ENCODE peak calls at places on chromosomes 3 and 15, in five cellular contexts. S is K562, N is HepG2, Z is GM12878, X is H1. Q is an unnamed sample.

GRCh38 chr15:36666228-36666627 is 86.8 kb downstream of the CDIN1 start:
- DNase-seq in Z (no peak), N (no peak), S (no peak), X (no peak), Q (no peak)

GRCh38 chr15:63901912-63902670 is 68.3 kb upstream of the HERC1 start:
- DNase-seq in S (no peak), N (no peak), X (no peak), Z (no peak), Q (no peak)

GRCh38 chr15:60477991-60478632 is 830 bp downstream of the ICE2 start:
- DNase-seq in S (no peak), Z (peak), X (no peak), N (peak), Q (no peak)

GRCh38 chr3:182568756-182569155 is 224.5 kb upstream of the ATP11B start:
- DNase-seq in X (no peak), N (no peak), Z (no peak), S (no peak), Q (no peak)

GRCh38 chr3:9198805-9199386 is 50.5 kb downstream of the SRGAP3 start:
- DNase-seq in S (no peak), N (no peak), X (no peak), Z (no peak), Q (no peak)

GRCh38 chr3:119681279-119681678 is 4.1 kb upstream of the COX17 start:
- DNase-seq in N (peak), S (no peak), Z (no peak), X (no peak), Q (peak)

GRCh38 chr3:103614719-103615118 is 1179.9 kb downstream of the ZPLD1 start:
- DNase-seq in N (no peak), X (no peak), S (no peak), Z (no peak), Q (no peak)

GRCh38 chr3:74067296-74067695 is 442.6 kb upstream of the PDZRN3 start:
- DNase-seq in Z (no peak), S (no peak), N (no peak), X (no peak), Q (no peak)

GRCh38 chr3:188528390-188528789 is 374.4 kb downstream of the LPP start:
- DNase-seq in N (no peak), Z (no peak), S (no peak), X (no peak), Q (no peak)

GRCh38 chr3:157300091-157300490 is 136.6 kb upstream of the PTX3 start:
- DNase-seq in S (no peak), N (no peak), X (no peak), Z (no peak), Q (no peak)

GRCh38 chr15:76209523-76209922 is 101.7 kb downstream of the ETFA start:
- DNase-seq in X (no peak), S (no peak), Z (no peak), N (no peak), Q (no peak)

GRCh38 chr3:149199474-149199873 is 22.2 kb downstream of the CP start:
- DNase-seq in Z (no peak), N (no peak), S (no peak), X (no peak), Q (no peak)

GRCh38 chr3:96070682-96071081 is 743.7 kb upstream of the EPHA6 start:
- DNase-seq in N (no peak), Z (no peak), S (no peak), X (no peak), Q (no peak)

GRCh38 chr15:96359772-96360498 is 29.4 kb downstream of the NR2F2 start:
- DNase-seq in S (no peak), N (no peak), Z (no peak), X (no peak), Q (no peak)

GRCh38 chr3:119652306-119653033 is 7.9 kb downstream of the POPDC2 start:
- DNase-seq in X (no peak), Z (no peak), N (no peak), S (no peak), Q (no peak)

GRCh38 chr15:64779630-64780029 is 4.2 kb upstream of the RBPMS2 start:
- DNase-seq in Z (no peak), S (no peak), N (no peak), X (no peak), Q (no peak)

GRCh38 chr3:17195192-17195611 is 310.4 kb downstream of the PLCL2 start:
- DNase-seq in X (no peak), N (no peak), S (no peak), Z (peak), Q (no peak)

GRCh38 chr3:44365952-44366351 is 27.4 kb downstream of the TCAIM start:
- DNase-seq in N (no peak), X (no peak), S (no peak), Z (no peak), Q (no peak)

GRCh38 chr15:85685366-85685765 is 109.4 kb downstream of the KLHL25 start:
- DNase-seq in X (no peak), S (no peak), Z (no peak), N (no peak), Q (no peak)

GRCh38 chr15:63923993-63924950 is 90.5 kb upstream of the HERC1 start:
- DNase-seq in X (no peak), N (no peak), Z (no peak), S (no peak), Q (no peak)

GRCh38 chr3:56207913-56208312 is 260.4 kb downstream of the ERC2 start:
- DNase-seq in Z (no peak), S (no peak), X (no peak), N (no peak), Q (no peak)

GRCh38 chr3:62183087-62183486 is 190.3 kb downstream of the FEZF2 start:
- DNase-seq in S (no peak), Z (no peak), N (no peak), X (no peak), Q (no peak)

GRCh38 chr3:128546646-128547045 is 53.6 kb upstream of the GATA2 start:
- DNase-seq in S (no peak), N (peak), Z (no peak), X (no peak), Q (no peak)

GRCh38 chr3:171005648-171006047 is 20.9 kb downstream of the SLC2A2 start:
- DNase-seq in Z (no peak), S (no peak), N (no peak), X (no peak), Q (no peak)

GRCh38 chr3:134371542-134372324 is 2.5 kb downstream of the AMOTL2 start:
- DNase-seq in Z (no peak), X (no peak), N (no peak), S (no peak), Q (no peak)

GRCh38 chr3:36763850-36764703 is at the start of gene DCLK3:
- DNase-seq in X (no peak), S (no peak), Z (no peak), N (no peak), Q (no peak)

GRCh38 chr3:30098656-30099454 is 507.5 kb upstream of the TGFBR2 start:
- DNase-seq in N (peak), X (no peak), S (no peak), Z (no peak), Q (peak)

GRCh38 chr3:27165348-27165747 is 203.8 kb downstream of the NEK10 start:
- DNase-seq in X (no peak), S (no peak), Z (no peak), N (no peak), Q (no peak)

GRCh38 chr15:64855206-64856000 is 13.7 kb downstream of the PLEKHO2 start:
- DNase-seq in S (no peak), X (no peak), N (no peak), Z (no peak), Q (no peak)

GRCh38 chr3:48990636-48991421 is 788 bp downstream of the P4HTM start:
- DNase-seq in N (no peak), X (no peak), S (no peak), Z (no peak), Q (no peak)

GRCh38 chr15:61205427-61205826 is 23.7 kb downstream of the RORA start:
- DNase-seq in N (no peak), Z (no peak), X (no peak), S (no peak), Q (no peak)

GRCh38 chr15:57235865-57236264 is 140.4 kb upstream of the CGNL1 start:
- DNase-seq in Z (no peak), S (peak), X (no peak), N (no peak), Q (no peak)

GRCh38 chr3:176906046-176906905 is 291.0 kb downstream of the TBL1XR1 start:
- DNase-seq in S (no peak), N (peak), Z (no peak), X (no peak), Q (no peak)

GRCh38 chr3:183359036-183359435 is 69.4 kb downstream of the MCF2L2 start:
- DNase-seq in N (no peak), X (no peak), S (no peak), Z (no peak), Q (no peak)

GRCh38 chr3:122961146-122961545 is 66.4 kb downstream of the SEMA5B start:
- DNase-seq in Z (no peak), S (no peak), X (no peak), N (no peak), Q (no peak)

DNA sequence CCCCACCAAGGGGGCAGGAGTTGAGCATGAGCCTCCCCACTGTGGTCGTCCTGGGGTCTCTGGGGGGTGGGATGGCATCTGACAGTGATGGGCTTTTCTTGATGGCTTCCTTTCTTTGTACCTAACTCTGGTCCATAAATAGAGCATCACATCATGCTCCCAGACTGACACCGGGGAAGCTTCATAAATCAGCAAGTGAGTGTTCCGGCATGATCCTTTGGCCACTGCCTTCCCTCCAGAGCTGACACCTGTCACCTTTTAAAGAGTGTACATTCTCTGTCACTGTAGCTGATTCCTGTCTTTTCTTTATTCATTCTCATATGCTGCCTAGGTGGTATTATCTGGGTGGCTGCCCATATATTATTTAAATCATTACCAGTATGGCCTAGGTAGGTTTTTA is 129.9 kb downstream of the ROBO2 start:
- DNase-seq in N (no peak), Z (no peak), X (no peak), S (no peak), Q (no peak)
- TF ChIP-seq SIN3A in N (no peak), Z (no peak), X (no peak), S (no peak), Q (no peak)

GRCh38 chr3:39185326-39185958 is 7.0 kb downstream of the XIRP1 start:
- DNase-seq in S (no peak), Z (no peak), N (no peak), X (no peak), Q (no peak)
- TF ChIP-seq SP1 in S (no peak), Z (no peak), N (no peak), X (no peak), Q (no peak)

GRCh38 chr15:73841756-73842590 is 31.4 kb upstream of the TBC1D21 start:
- DNase-seq in N (no peak), X (no peak), Z (no peak), S (no peak), Q (no peak)
- TF ChIP-seq SIN3A in N (no peak), X (no peak), Z (no peak), S (no peak), Q (no peak)

GRCh38 chr15:51368751-51369450 is 27.4 kb downstream of the GLDN start:
- DNase-seq in N (peak), X (no peak), S (no peak), Z (no peak), Q (no peak)
- TF ChIP-seq SP1 in N (no peak), X (no peak), S (no peak), Z (no peak), Q (no peak)

GRCh38 chr3:140128217-140129137 is 193.5 kb downstream of the CLSTN2 start:
- DNase-seq in Z (no peak), N (peak), X (peak), S (peak), Q (peak)
- TF ChIP-seq SIN3A in Z (no peak), N (no peak), X (no peak), S (no peak), Q (no peak)

GRCh38 chr3:12437861-12438260 is 46.4 kb upstream of the TSEN2 start:
- DNase-seq in Z (no peak), X (no peak), S (no peak), N (no peak), Q (no peak)
- TF ChIP-seq SP1 in Z (no peak), X (no peak), S (no peak), N (no peak), Q (no peak)

Q was measured in HCT116.